ENCODE peak calls at places on chromosomes 16 and 17, in seven cellular contexts. H is psoas muscle, O is MCF 10A, X is esophagus squamous epithelium, N is left ventricle myocardium inferior, W is stomach, Y is fibroblast of the aortic adventitia. C is an unnamed sample.

GRCh38 chr17:37255434-37255833 is 120.4 kb upstream of the C17orf78 start:
- DNase-seq in H (no peak), O (no peak), X (no peak), N (no peak), W (no peak), Y (no peak), C (no peak)

GRCh38 chr16:4957720-4958509 is at the start of gene SEC14L5:
- DNase-seq in H (peak), O (peak), X (peak), N (peak), W (peak), Y (peak), C (peak)

GRCh38 chr17:58932956-58933355 is 173.7 kb downstream of the TRIM37 start:
- DNase-seq in H (no peak), O (no peak), X (no peak), N (no peak), W (no peak), Y (no peak), C (peak)

GRCh38 chr16:69319826-69320730 is 8.9 kb downstream of the VPS4A start:
- DNase-seq in H (no peak), O (no peak), X (no peak), N (no peak), W (no peak), Y (no peak), C (no peak)

GRCh38 chr16:78005881-78006280 is 16.5 kb upstream of the CLEC3A start:
- DNase-seq in H (no peak), O (peak), X (no peak), N (no peak), W (no peak), Y (no peak), C (no peak)

GRCh38 chr17:68197997-68198930 is 49.6 kb upstream of the AMZ2 start:
- DNase-seq in H (no peak), O (no peak), X (no peak), N (no peak), W (peak), Y (no peak), C (peak)

GRCh38 chr17:45334701-45335677 is 18.2 kb upstream of the MAP3K14 start:
- DNase-seq in H (no peak), O (no peak), X (no peak), N (no peak), W (no peak), Y (no peak), C (no peak)

GRCh38 chr17:35708951-35709350 is 22.5 kb upstream of the RASL10B start:
- DNase-seq in H (no peak), O (no peak), X (no peak), N (no peak), W (no peak), Y (no peak), C (no peak)

GRCh38 chr17:77148109-77148958 is 7.6 kb downstream of the SEC14L1 start:
- DNase-seq in H (no peak), O (no peak), X (no peak), N (no peak), W (no peak), Y (no peak), C (no peak)

GRCh38 chr16:15768201-15768600 is 88.6 kb downstream of the MYH11 start:
- DNase-seq in H (peak), O (no peak), X (no peak), N (no peak), W (no peak), Y (no peak), C (no peak)

GRCh38 chr16:15770107-15770506 is 86.7 kb downstream of the MYH11 start:
- DNase-seq in H (peak), O (no peak), X (no peak), N (no peak), W (no peak), Y (peak), C (no peak)

GRCh38 chr16:15766918-15767317 is 89.9 kb downstream of the MYH11 start:
- DNase-seq in H (no peak), O (no peak), X (no peak), N (no peak), W (no peak), Y (no peak), C (no peak)

GRCh38 chr16:15770512-15770911 is 86.3 kb downstream of the MYH11 start:
- DNase-seq in H (peak), O (no peak), X (no peak), N (no peak), W (no peak), Y (peak), C (no peak)

GRCh38 chr16:15769239-15769638 is 87.6 kb downstream of the MYH11 start:
- DNase-seq in H (peak), O (no peak), X (no peak), N (no peak), W (no peak), Y (no peak), C (no peak)
- TF ChIP-seq CTCF in H (no peak), O (no peak), X (no peak), N (no peak), W (no peak), Y (no peak), C (no peak)

DNA sequence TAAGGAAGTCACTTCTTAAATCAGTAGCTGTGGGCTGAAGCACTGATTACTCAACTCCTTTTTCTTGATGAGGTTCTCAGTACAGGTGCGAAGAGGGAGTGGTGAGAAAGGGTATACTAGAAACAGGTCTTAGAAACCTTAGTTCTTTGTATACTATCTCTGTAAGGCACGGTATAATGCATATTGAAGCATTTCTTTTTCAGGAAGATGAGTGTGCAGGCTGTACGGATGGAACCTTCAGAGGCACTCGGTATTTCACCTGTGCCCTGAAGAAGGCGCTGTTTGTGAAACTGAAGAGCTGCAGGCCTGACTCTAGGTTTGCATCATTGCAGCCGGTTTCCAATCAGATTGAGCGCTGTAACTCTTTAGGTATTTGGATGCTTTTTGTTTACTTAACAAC is 39.2 kb downstream of the CYLD start:
- DNase-seq in H (no peak), O (no peak), X (no peak), N (no peak), W (no peak), Y (no peak), C (no peak)
- TF ChIP-seq CTCF in H (no peak), O (no peak), X (no peak), N (no peak), W (no peak), Y (no peak), C (no peak)

DNA sequence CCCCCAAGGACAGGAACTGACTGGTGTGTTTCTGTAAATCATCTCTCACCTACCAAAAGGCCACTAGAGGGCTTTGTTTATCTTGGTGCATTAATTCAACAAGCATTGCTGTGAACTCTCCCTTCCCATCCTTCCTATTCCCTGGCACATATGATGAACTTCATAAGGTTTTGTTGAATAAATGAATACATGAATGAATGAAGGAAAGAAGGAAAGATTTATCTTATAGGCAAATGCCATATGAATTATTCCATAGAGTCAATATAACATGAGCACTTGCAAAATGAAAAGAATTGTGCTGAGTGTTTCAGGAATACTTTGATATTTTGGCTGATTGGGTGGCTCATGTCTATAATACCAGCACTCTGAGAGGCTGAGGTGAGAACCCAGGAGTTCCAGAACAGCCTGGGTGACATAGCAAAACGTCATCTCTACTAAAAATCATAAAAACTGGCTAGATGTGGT is 4.3 kb downstream of the SPDYE4 start:
- DNase-seq in H (no peak), O (peak), X (no peak), N (no peak), W (no peak), Y (peak), C (peak)
- TF ChIP-seq CTCF in H (no peak), O (peak), X (no peak), N (no peak), W (no peak), Y (peak), C (peak)

GRCh38 chr16:79265701-79266100 is 334.8 kb downstream of the MAF start:
- DNase-seq in H (no peak), O (peak), X (no peak), N (no peak), W (no peak), Y (no peak), C (peak)

GRCh38 chr16:79264237-79265104 is 336.1 kb downstream of the MAF start:
- DNase-seq in H (no peak), O (no peak), X (no peak), N (no peak), W (no peak), Y (no peak), C (no peak)

GRCh38 chr16:79261944-79262552 is 338.5 kb downstream of the MAF start:
- DNase-seq in H (no peak), O (no peak), X (no peak), N (no peak), W (no peak), Y (no peak), C (no peak)

GRCh38 chr16:79257958-79258490 is 342.5 kb downstream of the MAF start:
- DNase-seq in H (no peak), O (no peak), X (no peak), N (no peak), W (no peak), Y (no peak), C (no peak)

DNA sequence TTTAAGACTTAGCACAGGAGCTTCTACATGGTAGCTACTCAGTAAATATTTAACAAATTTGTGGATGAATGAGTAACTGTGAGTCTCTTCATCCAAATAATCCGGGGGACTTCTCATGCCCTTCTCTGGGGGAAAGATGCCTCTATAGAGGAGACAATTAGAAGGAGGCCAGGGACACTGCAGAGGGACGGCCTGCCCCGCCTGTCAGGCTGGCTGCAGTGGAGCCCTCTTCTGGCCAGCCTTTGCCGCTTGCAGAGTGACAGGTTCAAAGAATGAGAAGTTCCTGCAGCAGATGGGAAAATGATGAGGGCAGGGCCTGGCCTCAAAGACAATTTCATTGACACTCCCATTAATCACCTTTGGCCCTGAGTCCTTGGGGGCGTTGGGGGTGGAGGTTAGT is 339.1 kb downstream of the MAF start:
- DNase-seq in H (peak), O (peak), X (no peak), N (peak), W (peak), Y (no peak), C (no peak)
- TF ChIP-seq CTCF in H (peak), O (peak), X (no peak), N (peak), W (peak), Y (no peak), C (peak)

DNA sequence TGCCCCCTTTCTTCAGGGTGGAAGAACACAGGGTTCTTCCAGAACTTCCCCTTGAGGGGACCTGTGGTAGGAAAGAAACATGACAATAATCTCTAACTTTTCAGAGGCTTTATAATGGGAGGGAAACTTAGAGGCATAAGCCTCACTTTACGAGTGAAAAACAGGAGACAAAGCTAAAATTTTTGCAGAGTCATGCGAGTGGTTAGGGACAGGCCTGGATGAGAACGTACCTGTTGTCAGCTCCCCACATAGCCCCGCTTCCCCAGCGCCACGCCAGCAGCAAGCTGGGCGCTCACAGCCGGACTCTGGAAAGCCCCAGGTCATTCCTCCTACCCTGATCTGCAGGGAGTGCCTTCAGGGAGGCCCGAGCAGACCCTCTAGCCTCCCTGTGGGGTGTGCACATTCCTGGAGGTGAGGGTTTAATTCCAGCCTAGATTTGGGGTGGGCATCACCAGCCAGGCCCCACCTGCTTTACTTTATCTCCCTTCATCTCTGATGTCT is 53.6 kb downstream of the LDHD start:
- DNase-seq in H (no peak), O (no peak), X (no peak), N (no peak), W (no peak), Y (no peak), C (no peak)
- TF ChIP-seq CTCF in H (no peak), O (no peak), X (no peak), N (peak), W (no peak), Y (no peak), C (no peak)

DNA sequence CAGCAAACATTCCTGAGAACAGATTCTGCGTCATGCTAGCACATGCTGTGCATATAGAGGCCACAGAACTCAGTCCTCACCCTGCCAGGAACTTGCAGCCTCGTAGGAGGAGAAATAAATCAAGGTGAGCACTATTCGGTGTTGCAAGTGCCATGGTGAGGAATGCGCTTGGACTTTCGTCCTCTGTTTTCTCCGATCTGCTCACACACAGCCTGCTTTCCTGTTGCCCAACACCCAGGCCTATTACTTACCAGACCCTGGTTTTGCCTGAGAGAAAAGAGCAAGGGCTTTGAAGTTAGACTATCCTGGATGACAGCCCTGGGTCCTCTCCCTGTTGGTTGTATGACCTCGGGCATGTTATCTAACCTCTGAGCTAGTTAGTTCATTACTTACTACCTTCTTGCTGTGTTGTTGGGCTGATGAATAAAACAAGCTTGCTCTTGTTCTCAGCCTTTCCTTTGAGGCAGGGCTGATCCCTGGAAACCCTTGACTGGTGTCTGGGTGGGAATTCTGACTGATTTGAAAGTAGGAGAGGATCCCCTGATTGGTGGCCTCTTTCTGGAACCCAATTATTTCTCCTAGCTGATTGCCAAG is 2.9 kb downstream of the ACSF2 start:
- DNase-seq in H (no peak), O (peak), X (no peak), N (no peak), W (no peak), Y (no peak), C (peak)
- TF ChIP-seq CTCF in H (no peak), O (no peak), X (no peak), N (no peak), W (no peak), Y (no peak), C (no peak)

C was measured in bronchial epithelial cell.